ENCODE peak calls at places on chromosomes 16 and 17, in eight cellular contexts. C is HEK293T; P is NCI-H1105 treated with DMSO at 0.1 percent for 48 hours; F is SW 1271; A is pancreas; W is right lobe of liver; O is CD8-positive, alpha-beta memory T cell; I is mucosa of descending colon. V is an unnamed sample.

GRCh38 chr16:27154573-27155521 is 48.5 kb upstream of the KDM8 start:
- DNase-seq in C (peak; percentile 77), W (peak; percentile 56), F (peak; percentile 1), O (peak; percentile 50), P (peak; percentile 12), I (peak; percentile 73), A (peak; percentile 18), V (no peak)

GRCh38 chr16:21646721-21647561 is 5.5 kb downstream of the IGSF6 start:
- DNase-seq in I (peak; percentile 48), F (no peak), A (no peak), O (peak; percentile 42), W (no peak), P (no peak), C (no peak), V (no peak)

GRCh38 chr17:59154721-59155438 is at the start of gene SKA2:
- DNase-seq in I (peak; percentile 95), W (peak; percentile 94), O (peak; percentile 90), F (peak; percentile 100), C (peak; percentile 91), A (peak; percentile 97), P (peak; percentile 90), V (peak; percentile 63)

GRCh38 chr17:42657824-42658588 is 1.1 kb upstream of the TUBG2 start:
- DNase-seq in W (no peak), F (no peak), A (no peak), P (no peak), I (no peak), O (no peak), C (no peak), V (no peak)

GRCh38 chr17:16878084-16878483 is 93.8 kb downstream of the TNFRSF13B start:
- DNase-seq in W (no peak), I (no peak), O (no peak), A (no peak), P (no peak), F (no peak), C (no peak), V (no peak)

GRCh38 chr17:67414559-67414958 is 37.5 kb downstream of the PITPNC1 start:
- DNase-seq in A (no peak), C (no peak), F (no peak), O (no peak), W (no peak), I (no peak), P (no peak), V (no peak)

GRCh38 chr17:38621538-38621937 is 15.8 kb upstream of the SRCIN1 start:
- DNase-seq in P (no peak), F (no peak), W (no peak), I (no peak), A (no peak), O (no peak), C (no peak), V (no peak)

GRCh38 chr17:27408891-27409290 is 47.4 kb upstream of the KSR1 start:
- DNase-seq in A (no peak), F (no peak), C (no peak), I (no peak), P (no peak), W (no peak), O (no peak), V (no peak)

GRCh38 chr16:54282923-54283734 is 3.5 kb downstream of the IRX3 start:
- DNase-seq in F (no peak), A (no peak), W (no peak), C (no peak), O (no peak), I (no peak), P (no peak), V (no peak)

GRCh38 chr16:11721781-11722467 is 20.7 kb downstream of the TXNDC11 start:
- DNase-seq in O (no peak), I (no peak), F (no peak), A (no peak), W (no peak), C (no peak), P (no peak), V (no peak)

GRCh38 chr16:50622643-50623369 is 58.3 kb downstream of the SNX20 start:
- DNase-seq in P (no peak), W (no peak), C (no peak), I (no peak), A (no peak), F (no peak), O (no peak), V (no peak)

GRCh38 chr16:72312862-72313261 is 140.9 kb upstream of the PMFBP1 start:
- DNase-seq in C (no peak), I (no peak), W (no peak), A (no peak), O (no peak), P (no peak), F (no peak), V (no peak)

GRCh38 chr17:45228985-45229517 is 7.4 kb downstream of the FMNL1 start:
- DNase-seq in I (peak; percentile 77), P (no peak), F (no peak), O (peak; percentile 78), A (peak; percentile 49), C (no peak), W (peak; percentile 82), V (no peak)

GRCh38 chr17:30336369-30337171 is 2.7 kb upstream of the TMIGD1 start:
- DNase-seq in P (peak; percentile 90), A (peak; percentile 66), O (peak; percentile 45), C (peak; percentile 49), W (no peak), F (peak; percentile 80), I (no peak), V (no peak)

GRCh38 chr17:13601317-13601775 is 383 bp downstream of the HS3ST3A1 start:
- DNase-seq in O (no peak), F (no peak), P (peak; percentile 31), C (no peak), W (no peak), A (no peak), I (no peak), V (no peak)

GRCh38 chr17:67772679-67773078 is 52.6 kb upstream of the BPTF start:
- DNase-seq in P (no peak), F (no peak), W (no peak), I (no peak), O (no peak), A (no peak), C (no peak), V (no peak)

V was measured in amniotic stem cell.